ENCODE peak calls at places on chromosomes 12 and 14, in four cellular contexts. E, X, B and A are unnamed samples.

GRCh38 chr14:65303185-65303901 is 109.2 kb upstream of the FUT8 start:
- DNase-seq in E (no peak), B (no peak), X (no peak), A (no peak)

GRCh38 chr14:53109028-53109687 is 44.0 kb downstream of the DDHD1 start:
- DNase-seq in X (no peak), B (peak), E (no peak), A (no peak)

GRCh38 chr12:79001404-79001803 is 136.8 kb downstream of the SYT1 start:
- DNase-seq in X (no peak), E (no peak), B (no peak), A (no peak)

GRCh38 chr12:69991683-69992297 is 166.8 kb downstream of the MYRFL start:
- DNase-seq in X (no peak), B (no peak), E (no peak), A (no peak)

GRCh38 chr14:101417434-101417833 is 143.9 kb upstream of the DIO3 start:
- DNase-seq in X (no peak), E (no peak), B (no peak), A (no peak)

GRCh38 chr14:32020882-32021281 is 56.2 kb upstream of the ARHGAP5 start:
- DNase-seq in X (no peak), E (no peak), B (no peak), A (no peak)

GRCh38 chr14:64095620-64096019 is 198.6 kb downstream of the ESR2 start:
- DNase-seq in B (no peak), E (no peak), X (no peak), A (no peak)

GRCh38 chr14:31196839-31197477 is 10.6 kb downstream of the HECTD1 start:
- DNase-seq in B (no peak), X (no peak), E (no peak), A (no peak)

GRCh38 chr14:91395998-91396660 is 21.5 kb downstream of the CCDC88C start:
- DNase-seq in E (no peak), B (no peak), X (no peak), A (no peak)

GRCh38 chr12:50555471-50555885 is 50.7 kb downstream of the DIP2B start:
- DNase-seq in E (no peak), B (no peak), X (no peak), A (no peak)

GRCh38 chr12:101407054-101407437 is 526 bp downstream of the ARL1 start:
- DNase-seq in E (no peak), B (no peak), X (no peak), A (peak)

DNA sequence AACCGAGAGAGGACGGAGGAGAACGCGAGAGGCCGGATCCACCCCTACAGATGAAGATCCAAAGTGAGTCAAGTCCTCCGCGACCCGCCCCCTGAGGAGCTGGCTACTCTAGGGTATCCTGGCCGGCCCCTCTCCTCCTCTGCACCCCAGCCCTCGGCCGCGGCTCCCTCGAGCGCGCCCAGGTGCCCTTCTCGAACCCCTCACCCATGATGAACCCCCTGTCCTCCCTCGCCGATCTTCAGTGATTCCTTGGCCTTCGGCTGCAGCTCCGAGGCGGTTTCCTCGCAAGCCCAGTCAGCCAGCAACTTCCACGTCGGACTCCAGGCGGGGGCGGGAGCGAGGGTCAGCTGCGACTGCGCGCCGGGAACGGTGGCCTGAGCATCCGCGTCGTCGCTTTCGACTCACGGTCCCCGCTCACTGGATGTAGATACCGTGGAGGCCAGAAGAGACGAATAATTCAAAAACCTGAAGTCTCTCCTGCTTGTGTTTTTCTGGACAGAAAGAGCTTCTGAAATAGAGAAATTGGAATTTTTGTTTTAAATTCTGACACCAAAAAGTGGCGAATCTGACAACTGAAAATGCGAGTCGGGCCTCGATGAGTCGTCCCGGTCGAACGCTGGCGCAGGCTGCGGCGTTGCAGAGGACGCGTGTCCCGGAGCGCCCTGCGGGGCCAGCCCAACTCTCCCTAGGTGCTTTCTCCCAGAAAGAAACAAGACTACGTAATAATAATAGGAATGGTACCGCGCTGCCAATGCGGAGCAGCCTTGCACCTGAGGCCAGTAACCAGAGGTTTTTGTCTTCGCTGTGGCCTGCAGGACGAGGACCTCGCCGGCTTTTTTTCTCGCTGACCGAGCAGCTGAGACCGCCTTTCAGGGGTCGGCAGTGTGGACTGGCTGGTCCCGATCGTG is at the start of gene ARL1:
- DNase-seq in X (peak), B (peak), E (peak), A (peak)
- TF ChIP-seq CTCF in X (peak), B (no peak), E (no peak), A (no peak)

GRCh38 chr14:24137529-24138395 is 1.8 kb downstream of the PSME1 start:
- DNase-seq in B (no peak), E (no peak), X (no peak), A (no peak)

GRCh38 chr14:24138396-24139271 is 2.6 kb downstream of the PSME1 start:
- DNase-seq in X (no peak), B (no peak), E (no peak), A (no peak)

GRCh38 chr14:24136684-24137528 is 912 bp downstream of the PSME1 start:
- DNase-seq in B (peak), X (no peak), E (no peak), A (no peak)

GRCh38 chr14:24141030-24141880 is at the start of gene EMC9:
- DNase-seq in X (peak), E (peak), B (peak), A (peak)

GRCh38 chr14:24139272-24139934 is 2.0 kb downstream of the EMC9 start:
- DNase-seq in X (no peak), E (no peak), B (no peak), A (no peak)
- TF ChIP-seq CTCF in X (no peak), E (no peak), B (no peak), A (no peak)

GRCh38 chr14:67071506-67071905 is 117.7 kb upstream of the GARIN2 start:
- DNase-seq in X (no peak), E (no peak), B (peak), A (no peak)

DNA sequence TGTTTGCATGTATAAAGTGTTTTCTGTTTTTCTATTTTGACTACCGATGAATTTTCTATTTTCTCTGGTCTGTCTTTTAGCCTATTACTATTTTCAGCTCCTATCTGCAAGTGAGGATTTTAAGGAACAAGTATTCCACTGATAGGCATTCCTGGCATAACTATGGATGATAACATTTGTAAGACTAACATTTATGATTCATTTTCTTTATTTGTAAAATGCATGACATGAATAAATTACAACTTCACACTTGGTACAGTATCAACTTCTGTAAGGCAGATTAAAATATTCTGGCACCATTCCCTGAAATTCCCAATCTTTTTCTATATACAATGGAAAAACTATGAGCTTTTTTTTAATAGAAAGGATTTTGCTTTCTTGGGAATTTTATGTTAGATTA is 121.0 kb upstream of the GARIN2 start:
- DNase-seq in X (no peak), E (no peak), B (no peak), A (peak)
- TF ChIP-seq CTCF in X (no peak), E (no peak), B (no peak), A (no peak)

DNA sequence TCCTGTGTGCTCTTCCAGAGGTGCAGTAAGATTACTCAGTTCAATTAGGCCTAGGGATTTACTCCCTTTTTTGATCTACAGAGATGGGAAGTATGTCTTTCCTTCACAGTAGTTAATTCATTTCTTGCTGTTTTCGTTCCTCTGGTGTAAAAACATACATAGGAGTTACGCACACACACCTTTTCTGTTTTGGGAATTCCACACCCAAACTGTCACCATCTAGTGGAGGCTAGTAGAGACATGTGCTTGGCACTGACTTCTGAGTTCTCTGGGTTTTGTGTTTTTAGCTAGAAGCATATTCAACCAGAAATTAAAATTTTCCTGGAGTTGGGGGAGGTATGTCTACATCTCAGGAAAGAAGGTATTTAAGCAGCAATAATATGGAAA is 1.4 kb downstream of the SUSD6 start:
- DNase-seq in E (no peak), B (no peak), X (no peak), A (no peak)
- TF ChIP-seq CTCF in E (no peak), B (no peak), X (no peak), A (peak)

GRCh38 chr14:35046048-35046750 is at the start of gene FAM177A1:
- DNase-seq in X (peak), B (peak), E (peak), A (peak)
- TF ChIP-seq CTCF in X (peak), B (no peak), E (no peak), A (no peak)

GRCh38 chr14:96567289-96567899 is 65.2 kb downstream of the PAPOLA start:
- DNase-seq in E (no peak), X (no peak), B (peak), A (peak)
- TF ChIP-seq CTCF in E (peak), X (peak), B (peak), A (peak)

GRCh38 chr12:6612247-6612646 is 5.1 kb upstream of the CHD4 start:
- DNase-seq in B (no peak), X (no peak), E (no peak), A (no peak)

GRCh38 chr12:6612652-6613014 is 5.5 kb upstream of the CHD4 start:
- DNase-seq in E (no peak), X (no peak), B (no peak), A (no peak)

GRCh38 chr12:6614513-6615177 is 7.5 kb upstream of the CHD4 start:
- DNase-seq in E (no peak), X (no peak), B (no peak), A (no peak)

GRCh38 chr12:6613015-6613775 is 6.0 kb upstream of the CHD4 start:
- DNase-seq in E (no peak), B (peak), X (peak), A (peak)

GRCh38 chr12:6613776-6614512 is 6.8 kb upstream of the CHD4 start:
- DNase-seq in B (peak), X (peak), E (peak), A (peak)
- TF ChIP-seq CTCF in B (peak), X (peak), E (no peak), A (peak)

DNA sequence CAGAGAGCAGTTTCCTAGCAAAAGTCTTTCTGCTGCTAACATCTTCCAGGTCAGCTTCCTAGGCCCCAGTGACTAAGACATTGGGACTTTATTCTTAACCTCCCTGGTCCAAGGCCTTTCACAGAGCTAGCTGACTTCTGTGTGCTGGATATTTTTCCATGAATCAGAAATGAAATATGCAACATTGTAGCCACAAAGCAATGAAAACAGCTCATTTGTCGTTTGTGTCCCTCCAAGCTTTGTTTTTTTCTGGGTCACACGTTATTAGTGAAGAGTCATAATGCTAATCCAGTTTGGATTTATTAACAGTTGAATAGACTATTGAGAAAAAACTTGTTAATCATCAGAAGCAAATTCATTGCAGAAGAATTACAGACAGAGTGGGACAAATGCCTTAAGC is 82.4 kb downstream of the ARF6 start:
- DNase-seq in E (no peak), B (no peak), X (no peak), A (no peak)
- TF ChIP-seq CTCF in E (no peak), B (no peak), X (no peak), A (no peak)

GRCh38 chr12:120437735-120438494 is at the start of gene COX6A1:
- DNase-seq in B (peak), E (peak), X (peak), A (peak)
- TF ChIP-seq CTCF in B (no peak), E (peak), X (peak), A (no peak)